ENCODE peak calls at places on chromosomes 5 and 9, in eight cellular contexts. P is tibial artery, Y is KBM-7, Q is occipital lobe, H is stomach, O is cerebellar cortex, N is WTC11, Z is neural crest cell. U is an unnamed sample.

GRCh38 chr9:134223091-134223490 is 58.7 kb upstream of the RNU6ATAC start:
- DNase-seq in P (no peak), Y (no peak), Q (no peak), H (no peak), O (no peak), N (no peak), Z (no peak), U (no peak)

GRCh38 chr9:14452539-14452938 is 138.6 kb upstream of the NFIB start:
- DNase-seq in P (no peak), Y (no peak), Q (no peak), H (no peak), O (no peak), N (no peak), Z (no peak), U (no peak)

GRCh38 chr5:61089351-61089750 is 72.9 kb downstream of the SMIM15 start:
- DNase-seq in P (no peak), Y (no peak), Q (no peak), H (no peak), O (no peak), N (no peak), Z (no peak), U (peak; percentile 11)

GRCh38 chr9:128498911-128499310 is 5.6 kb upstream of the GLE1 start:
- DNase-seq in P (no peak), Y (no peak), Q (no peak), H (no peak), O (no peak), N (no peak), Z (no peak), U (no peak)

GRCh38 chr5:10577371-10578291 is 13.8 kb downstream of the ANKRD33B start:
- DNase-seq in P (no peak), Y (no peak), Q (no peak), H (no peak), O (no peak), N (no peak), Z (no peak), U (peak; percentile 85)

GRCh38 chr5:14064841-14065240 is 78.3 kb upstream of the TRIO start:
- DNase-seq in P (no peak), Y (no peak), Q (no peak), H (no peak), O (no peak), N (no peak), Z (no peak), U (no peak)

GRCh38 chr5:15544039-15544438 is 44.1 kb downstream of the FBXL7 start:
- DNase-seq in P (no peak), Y (no peak), Q (no peak), H (no peak), O (no peak), N (no peak), Z (no peak), U (no peak)

GRCh38 chr9:112764344-112764743 is 13.8 kb downstream of the SNX30 start:
- DNase-seq in P (no peak), Y (peak; percentile 20), Q (no peak), H (no peak), O (no peak), N (no peak), Z (no peak), U (no peak)

GRCh38 chr9:114348906-114349482 is 19.3 kb downstream of the ORM2 start:
- DNase-seq in P (peak; percentile 92), Y (peak; percentile 65), Q (peak; percentile 14), H (no peak), O (peak; percentile 3), N (peak; percentile 64), Z (peak; percentile 30), U (peak; percentile 96)

GRCh38 chr5:19880430-19880829 is 107.6 kb downstream of the CDH18 start:
- DNase-seq in P (no peak), Y (no peak), Q (no peak), H (no peak), O (no peak), N (no peak), Z (no peak), U (no peak)

GRCh38 chr5:165497707-165498106 is 1992.3 kb downstream of the MAT2B start:
- DNase-seq in P (no peak), Y (peak; percentile 58), Q (no peak), H (no peak), O (peak; percentile 15), N (peak; percentile 12), Z (no peak), U (no peak)

GRCh38 chr5:132426525-132427138 is 57.1 kb downstream of the SLC22A5 start:
- DNase-seq in P (peak; percentile 87), Y (peak; percentile 91), Q (no peak), H (peak; percentile 81), O (no peak), N (peak; percentile 41), Z (no peak), U (peak; percentile 99)

GRCh38 chr5:80781356-80781755 is 126.6 kb upstream of the DHFR start:
- DNase-seq in P (no peak), Y (no peak), Q (no peak), H (no peak), O (no peak), N (no peak), Z (no peak), U (no peak)

GRCh38 chr9:13330396-13331004 is 51.0 kb upstream of the MPDZ start:
- DNase-seq in P (peak; percentile 34), Y (no peak), Q (no peak), H (no peak), O (peak; percentile 75), N (no peak), Z (no peak), U (no peak)

GRCh38 chr5:86565197-86565789 is 52.4 kb upstream of the COX7C start:
- DNase-seq in P (no peak), Y (peak; percentile 51), Q (no peak), H (no peak), O (no peak), N (no peak), Z (no peak), U (no peak)

GRCh38 chr5:95760291-95761191 is 29.4 kb downstream of the RHOBTB3 start:
- DNase-seq in P (no peak), Y (peak; percentile 11), Q (no peak), H (no peak), O (no peak), N (no peak), Z (no peak), U (peak; percentile 83)

GRCh38 chr9:108665856-108666784 is 189.7 kb downstream of the ACTL7B start:
- DNase-seq in P (no peak), Y (no peak), Q (no peak), H (no peak), O (no peak), N (no peak), Z (no peak), U (no peak)

GRCh38 chr9:3330792-3331420 is 194.9 kb downstream of the RFX3 start:
- DNase-seq in P (no peak), Y (no peak), Q (no peak), H (no peak), O (no peak), N (no peak), Z (no peak), U (no peak)

GRCh38 chr5:135364416-135365262 is 34.4 kb downstream of the MACROH2A1 start:
- DNase-seq in P (no peak), Y (no peak), Q (no peak), H (no peak), O (no peak), N (no peak), Z (no peak), U (no peak)

GRCh38 chr5:157778121-157778805 is 34.8 kb downstream of the LSM11 start:
- DNase-seq in P (no peak), Y (no peak), Q (no peak), H (peak; percentile 54), O (no peak), N (no peak), Z (no peak), U (no peak)

GRCh38 chr9:37410969-37411785 is 11.3 kb upstream of the GRHPR start:
- DNase-seq in P (no peak), Y (no peak), Q (no peak), H (no peak), O (peak; percentile 38), N (peak; percentile 50), Z (no peak), U (peak; percentile 19)

GRCh38 chr5:130836729-130837660 is 328.1 kb downstream of the HINT1 start:
- DNase-seq in P (no peak), Y (peak; percentile 7), Q (no peak), H (no peak), O (no peak), N (no peak), Z (no peak), U (peak; percentile 23)

GRCh38 chr5:40165789-40166728 is 513.7 kb upstream of the PTGER4 start:
- DNase-seq in P (no peak), Y (no peak), Q (no peak), H (no peak), O (no peak), N (no peak), Z (no peak), U (peak; percentile 27)

GRCh38 chr5:95216136-95216955 is 68.5 kb downstream of the MCTP1 start:
- DNase-seq in P (no peak), Y (no peak), Q (no peak), H (no peak), O (no peak), N (no peak), Z (no peak), U (no peak)

GRCh38 chr9:89597711-89598707 is 6.8 kb upstream of the GADD45G start:
- DNase-seq in P (peak; percentile 51), Y (peak; percentile 71), Q (peak; percentile 13), H (peak; percentile 64), O (peak; percentile 87), N (peak; percentile 67), Z (peak; percentile 57), U (peak; percentile 70)